ENCODE peak calls at places on chromosomes 5 and 9, in five cellular contexts. F, K, I, G and J are unnamed samples.

GRCh38 chr5:61010759-61011460 is 65.9 kb downstream of the NDUFAF2 start:
- DNase-seq in F (no peak), K (no peak), I (peak; percentile 19), G (peak; percentile 33), J (no peak)

GRCh38 chr5:102481044-102481715 is 17.6 kb downstream of the SLCO6A1 start:
- DNase-seq in F (no peak), K (no peak), I (peak; percentile 12), G (peak; percentile 2), J (no peak)

GRCh38 chr5:76199321-76200318 is 116.4 kb downstream of the SV2C start:
- DNase-seq in F (no peak), K (no peak), I (no peak), G (no peak), J (no peak)

GRCh38 chr5:57231607-57232006 is 57.7 kb downstream of the GPBP1 start:
- DNase-seq in F (no peak), K (no peak), I (peak; percentile 83), G (peak; percentile 75), J (no peak)

GRCh38 chr5:74587895-74588294 is 52.6 kb downstream of the ENC1 start:
- DNase-seq in F (no peak), K (no peak), I (no peak), G (no peak), J (no peak)

GRCh38 chr9:76414656-76415055 is 20.4 kb upstream of the RFK start:
- DNase-seq in F (no peak), K (no peak), I (peak; percentile 80), G (peak; percentile 75), J (no peak)

GRCh38 chr5:2569201-2569600 is 182.3 kb downstream of the IRX2 start:
- DNase-seq in F (no peak), K (no peak), I (no peak), G (no peak), J (no peak)

GRCh38 chr9:32010322-32010721 is 374.1 kb upstream of the ACO1 start:
- DNase-seq in F (no peak), K (no peak), I (no peak), G (no peak), J (no peak)

GRCh38 chr5:112475747-112476435 is 56.8 kb upstream of the EPB41L4A start:
- DNase-seq in F (no peak), K (no peak), I (no peak), G (peak; percentile 29), J (no peak)

GRCh38 chr5:143826909-143827514 is 15.1 kb downstream of the HMHB1 start:
- DNase-seq in F (peak; percentile 55), K (no peak), I (no peak), G (no peak), J (no peak)

GRCh38 chr9:131447148-131447547 is 53.3 kb downstream of the PRRC2B start:
- DNase-seq in F (no peak), K (no peak), I (no peak), G (no peak), J (no peak)

GRCh38 chr5:32314658-32315057 is 1.9 kb upstream of the MTMR12 start:
- DNase-seq in F (no peak), K (peak; percentile 64), I (no peak), G (no peak), J (no peak)

GRCh38 chr9:4890929-4891328 is 94.1 kb upstream of the JAK2 start:
- DNase-seq in F (no peak), K (no peak), I (no peak), G (no peak), J (no peak)

GRCh38 chr5:10331341-10331796 is 22.1 kb upstream of the MARCHF6 start:
- DNase-seq in F (no peak), K (peak; percentile 87), I (peak; percentile 92), G (peak; percentile 94), J (peak; percentile 35)

GRCh38 chr9:8020161-8020560 is 220.6 kb upstream of the DMAC1 start:
- DNase-seq in F (no peak), K (no peak), I (no peak), G (no peak), J (no peak)

GRCh38 chr9:125652771-125653170 is 54.2 kb downstream of the MAPKAP1 start:
- DNase-seq in F (no peak), K (no peak), I (no peak), G (no peak), J (no peak)

GRCh38 chr9:128733256-128733655 is 9.3 kb upstream of the ZDHHC12 start:
- DNase-seq in F (no peak), K (peak; percentile 76), I (peak; percentile 88), G (peak; percentile 92), J (no peak)

GRCh38 chr5:157143127-157143959 is 678 bp upstream of the MED7 start:
- DNase-seq in F (peak; percentile 57), K (peak; percentile 50), I (peak; percentile 46), G (peak; percentile 44), J (peak; percentile 43)

GRCh38 chr5:127002390-127002789 is 28.0 kb downstream of the MARCHF3 start:
- DNase-seq in F (no peak), K (no peak), I (peak; percentile 86), G (peak; percentile 74), J (no peak)

GRCh38 chr5:567664-568060 is 43.4 kb upstream of the SLC9A3 start:
- DNase-seq in F (no peak), K (no peak), I (no peak), G (no peak), J (no peak)

GRCh38 chr5:76548525-76549229 is 74.5 kb downstream of the F2RL2 start:
- DNase-seq in F (no peak), K (peak; percentile 41), I (no peak), G (no peak), J (no peak)

GRCh38 chr5:34762321-34762871 is 76.6 kb upstream of the TTC23L start:
- DNase-seq in F (no peak), K (no peak), I (peak; percentile 92), G (peak; percentile 81), J (no peak)

GRCh38 chr5:110086658-110087388 is 397.1 kb downstream of the MAN2A1 start:
- DNase-seq in F (no peak), K (no peak), I (peak; percentile 78), G (peak; percentile 85), J (peak; percentile 39)

GRCh38 chr5:61342066-61342465 is 10.0 kb downstream of the ZSWIM6 start:
- DNase-seq in F (no peak), K (no peak), I (no peak), G (peak; percentile 42), J (no peak)

GRCh38 chr9:22990349-22990748 is 543.7 kb downstream of the DMRTA1 start:
- DNase-seq in F (no peak), K (no peak), I (no peak), G (no peak), J (no peak)

GRCh38 chr5:164224772-164225171 is 719.4 kb downstream of the MAT2B start:
- DNase-seq in F (no peak), K (no peak), I (no peak), G (no peak), J (no peak)

GRCh38 chr5:98770158-98770910 is 3.1 kb upstream of the RGMB start:
- DNase-seq in F (peak; percentile 51), K (peak; percentile 57), I (peak; percentile 66), G (peak; percentile 71), J (peak; percentile 66)

GRCh38 chr5:13653709-13654108 is 290.8 kb downstream of the DNAH5 start:
- DNase-seq in F (no peak), K (no peak), I (no peak), G (no peak), J (no peak)

GRCh38 chr5:141757402-141757801 is 75.4 kb upstream of the ARAP3 start:
- DNase-seq in F (no peak), K (no peak), I (peak; percentile 58), G (peak; percentile 60), J (no peak)

GRCh38 chr5:172280937-172281336 is 2.6 kb downstream of the UBTD2 start:
- DNase-seq in F (no peak), K (no peak), I (peak; percentile 44), G (no peak), J (no peak)

GRCh38 chr5:167802755-167803431 is 488.6 kb upstream of the WWC1 start:
- DNase-seq in F (no peak), K (no peak), I (no peak), G (peak; percentile 22), J (no peak)

GRCh38 chr5:157481666-157482065 is 21.7 kb downstream of the NIPAL4 start:
- DNase-seq in F (no peak), K (no peak), I (no peak), G (no peak), J (no peak)

GRCh38 chr5:14588145-14588544 is 6.6 kb downstream of the OTULINL start:
- DNase-seq in F (no peak), K (no peak), I (no peak), G (no peak), J (no peak)

GRCh38 chr5:58963361-58963760 is 380.5 kb downstream of the RAB3C start:
- DNase-seq in F (no peak), K (no peak), I (no peak), G (no peak), J (no peak)

GRCh38 chr5:53302524-53302923 is 177.9 kb upstream of the FST start:
- DNase-seq in F (no peak), K (no peak), I (peak; percentile 53), G (peak; percentile 58), J (no peak)

GRCh38 chr5:62460578-62460983 is 48.0 kb downstream of the IPO11 start:
- DNase-seq in F (peak; percentile 58), K (no peak), I (peak; percentile 79), G (peak; percentile 81), J (no peak)
- TF ChIP-seq CTCF in F (peak; percentile 83), K (peak; percentile 40), I (peak; percentile 71), G (peak; percentile 82), J (peak; percentile 69)

GRCh38 chr9:97503862-97504210 is 2.4 kb downstream of the TMOD1 start:
- DNase-seq in F (no peak), K (no peak), I (no peak), G (no peak), J (no peak)

GRCh38 chr9:97501972-97502221 is 431 bp downstream of the TMOD1 start:
- DNase-seq in F (peak; percentile 48), K (no peak), I (no peak), G (no peak), J (no peak)

GRCh38 chr9:97504381-97505216 is 3.1 kb downstream of the TMOD1 start:
- DNase-seq in F (no peak), K (peak; percentile 46), I (no peak), G (no peak), J (no peak)

GRCh38 chr9:97502222-97502983 is 937 bp downstream of the TMOD1 start:
- DNase-seq in F (peak; percentile 63), K (peak; percentile 45), I (no peak), G (no peak), J (peak; percentile 51)

GRCh38 chr9:97502984-97503861 is 1.8 kb downstream of the TMOD1 start:
- DNase-seq in F (peak; percentile 50), K (no peak), I (no peak), G (no peak), J (no peak)
- TF ChIP-seq CTCF in F (peak; percentile 53), K (no peak), I (no peak), G (no peak), J (no peak)

DNA sequence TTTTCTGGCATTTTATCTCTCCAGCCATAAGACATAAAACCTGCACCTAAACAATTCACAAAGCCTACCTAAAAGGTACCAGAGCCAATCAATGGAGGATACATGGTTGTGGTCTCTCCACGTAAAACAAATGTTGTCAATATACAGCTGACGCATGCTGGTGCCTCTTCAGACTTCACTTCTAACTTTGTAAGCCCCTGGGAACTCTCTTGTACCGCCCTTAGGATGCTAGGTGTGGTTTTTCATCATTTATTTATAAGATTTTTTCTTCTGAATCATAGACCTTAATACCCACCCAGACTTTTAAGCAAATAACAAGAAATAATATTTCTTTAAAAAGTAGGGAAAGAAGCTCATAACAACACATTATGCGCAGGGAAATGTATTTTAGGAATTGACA is 33.1 kb downstream of the SSBP2 start:
- DNase-seq in F (no peak), K (no peak), I (no peak), G (no peak), J (no peak)
- TF ChIP-seq CTCF in F (no peak), K (no peak), I (no peak), G (no peak), J (no peak)

GRCh38 chr9:133680250-133680975 is 44.2 kb downstream of the DBH start:
- DNase-seq in F (no peak), K (no peak), I (no peak), G (no peak), J (peak; percentile 46)
- TF ChIP-seq CTCF in F (no peak), K (no peak), I (no peak), G (peak; percentile 8), J (no peak)